ENCODE peak calls at places on chromosome 20, in five cellular contexts. One of them, this sample, is unnamed.

GRCh38 chr20:1840865-1841553 is 54.2 kb upstream of the SIRPA start:
- DNase-seq in activated T-helper 1 cell treated with Interleukin-2 at 50 U/mL for 16 hours: no peak
- DNase-seq in fibroblast of lung: no peak
- DNase-seq in EL: peak; percentile 29
- DNase-seq in substantia nigra: no peak
- DNase-seq in this sample: no peak

GRCh38 chr20:64049060-64049886 is at the start of gene SOX18:
- DNase-seq in activated T-helper 1 cell treated with Interleukin-2 at 50 U/mL for 16 hours: no peak
- DNase-seq in fibroblast of lung: peak; percentile 36
- DNase-seq in EL: peak; percentile 54
- DNase-seq in substantia nigra: no peak
- DNase-seq in this sample: no peak

GRCh38 chr20:6600336-6600735 is 167.2 kb upstream of the BMP2 start:
- DNase-seq in activated T-helper 1 cell treated with Interleukin-2 at 50 U/mL for 16 hours: no peak
- DNase-seq in fibroblast of lung: no peak
- DNase-seq in EL: no peak
- DNase-seq in substantia nigra: no peak
- DNase-seq in this sample: no peak

GRCh38 chr20:6142348-6142993 is 19.6 kb upstream of the FERMT1 start:
- DNase-seq in activated T-helper 1 cell treated with Interleukin-2 at 50 U/mL for 16 hours: no peak
- DNase-seq in fibroblast of lung: peak; percentile 32
- DNase-seq in EL: peak; percentile 53
- DNase-seq in substantia nigra: no peak
- DNase-seq in this sample: peak; percentile 54

GRCh38 chr20:37359331-37359730 is 13.4 kb downstream of the SRC start:
- DNase-seq in activated T-helper 1 cell treated with Interleukin-2 at 50 U/mL for 16 hours: no peak
- DNase-seq in fibroblast of lung: no peak
- DNase-seq in EL: no peak
- DNase-seq in substantia nigra: no peak
- DNase-seq in this sample: no peak

GRCh38 chr20:24735263-24735662 is 213.8 kb upstream of the CST7 start:
- DNase-seq in activated T-helper 1 cell treated with Interleukin-2 at 50 U/mL for 16 hours: no peak
- DNase-seq in fibroblast of lung: peak; percentile 22
- DNase-seq in EL: no peak
- DNase-seq in substantia nigra: no peak
- DNase-seq in this sample: no peak

GRCh38 chr20:49187330-49188100 is 619 bp downstream of the STAU1 start:
- DNase-seq in activated T-helper 1 cell treated with Interleukin-2 at 50 U/mL for 16 hours: no peak
- DNase-seq in fibroblast of lung: peak; percentile 8
- DNase-seq in EL: no peak
- DNase-seq in substantia nigra: no peak
- DNase-seq in this sample: no peak

GRCh38 chr20:38931984-38932383 is 5.8 kb downstream of the FAM83D start:
- DNase-seq in activated T-helper 1 cell treated with Interleukin-2 at 50 U/mL for 16 hours: no peak
- DNase-seq in fibroblast of lung: no peak
- DNase-seq in EL: no peak
- DNase-seq in substantia nigra: no peak
- DNase-seq in this sample: no peak

GRCh38 chr20:62929051-62929538 is 2.8 kb upstream of the DIDO1 start:
- DNase-seq in activated T-helper 1 cell treated with Interleukin-2 at 50 U/mL for 16 hours: peak; percentile 51
- DNase-seq in fibroblast of lung: peak; percentile 38
- DNase-seq in EL: peak; percentile 71
- DNase-seq in substantia nigra: no peak
- DNase-seq in this sample: no peak

GRCh38 chr20:57056651-57057050 is 209.8 kb downstream of the BMP7 start:
- DNase-seq in activated T-helper 1 cell treated with Interleukin-2 at 50 U/mL for 16 hours: no peak
- DNase-seq in fibroblast of lung: peak; percentile 29
- DNase-seq in EL: no peak
- DNase-seq in substantia nigra: no peak
- DNase-seq in this sample: no peak

GRCh38 chr20:48624315-48625020 is 203.3 kb downstream of the PREX1 start:
- DNase-seq in activated T-helper 1 cell treated with Interleukin-2 at 50 U/mL for 16 hours: no peak
- DNase-seq in fibroblast of lung: no peak
- DNase-seq in EL: no peak
- DNase-seq in substantia nigra: no peak
- DNase-seq in this sample: no peak

GRCh38 chr20:32207626-32208498 is at the start of the genes PLAGL2 and POFUT1:
- DNase-seq in activated T-helper 1 cell treated with Interleukin-2 at 50 U/mL for 16 hours: peak; percentile 83
- DNase-seq in fibroblast of lung: peak; percentile 80
- DNase-seq in EL: peak; percentile 88
- DNase-seq in substantia nigra: peak; percentile 73
- DNase-seq in this sample: peak; percentile 96

GRCh38 chr20:35517125-35517524 is 12.3 kb downstream of the C20orf173 start:
- DNase-seq in activated T-helper 1 cell treated with Interleukin-2 at 50 U/mL for 16 hours: no peak
- DNase-seq in fibroblast of lung: no peak
- DNase-seq in EL: no peak
- DNase-seq in substantia nigra: no peak
- DNase-seq in this sample: no peak

This sample was measured in HTR-8/SVneo.